ENCODE peak calls at places on chromosomes 16 and 17, in four cellular contexts. Q, M, D and V are unnamed samples.

GRCh38 chr16:27771201-27771910 is 221.4 kb downstream of the KATNIP start:
- DNase-seq in Q (no peak), M (no peak), D (no peak), V (no peak)

GRCh38 chr16:24810951-24811843 is 34.6 kb upstream of the SLC5A11 start:
- DNase-seq in Q (no peak), M (no peak), D (no peak), V (no peak)

GRCh38 chr16:1923299-1924034 is 5.3 kb upstream of the HS3ST6 start:
- DNase-seq in Q (no peak), M (no peak), D (no peak), V (no peak)

GRCh38 chr17:83161298-83162034 is 82.1 kb downstream of the METRNL start:
- DNase-seq in Q (no peak), M (no peak), D (peak), V (no peak)

GRCh38 chr16:15865742-15866141 is 8.9 kb upstream of the MYH11 start:
- DNase-seq in Q (no peak), M (no peak), D (no peak), V (no peak)

GRCh38 chr17:43578352-43578698 is 32.2 kb upstream of the ETV4 start:
- DNase-seq in Q (no peak), M (no peak), D (no peak), V (no peak)

GRCh38 chr17:75750661-75751423 is 14.2 kb downstream of the GALK1 start:
- DNase-seq in Q (no peak), M (no peak), D (no peak), V (no peak)

GRCh38 chr17:1043601-1044251 is 46.8 kb downstream of the TIMM22 start:
- DNase-seq in Q (no peak), M (no peak), D (no peak), V (peak)

GRCh38 chr17:67221062-67221998 is 23.7 kb downstream of the HELZ start:
- DNase-seq in Q (no peak), M (no peak), D (no peak), V (peak)

GRCh38 chr17:7959503-7960253 is 27.7 kb downstream of the CNTROB start:
- DNase-seq in Q (no peak), M (no peak), D (no peak), V (no peak)

GRCh38 chr16:11235703-11235991 is 20.4 kb downstream of the SOCS1 start:
- DNase-seq in Q (no peak), M (no peak), D (no peak), V (no peak)

GRCh38 chr17:53525590-53525989 is 297.1 kb upstream of the KIF2B start:
- DNase-seq in Q (no peak), M (no peak), D (no peak), V (no peak)

GRCh38 chr16:12532871-12533610 is 270.6 kb downstream of the CPPED1 start:
- DNase-seq in Q (no peak), M (peak), D (no peak), V (no peak)

GRCh38 chr17:76104140-76104895 is 731 bp upstream of the EXOC7 start:
- DNase-seq in Q (no peak), M (no peak), D (no peak), V (no peak)

GRCh38 chr17:80485846-80486245 is 9.4 kb upstream of the NPTX1 start:
- DNase-seq in Q (no peak), M (no peak), D (no peak), V (no peak)

GRCh38 chr17:64329571-64329970 is 61.1 kb downstream of the PECAM1 start:
- DNase-seq in Q (no peak), M (no peak), D (no peak), V (no peak)

GRCh38 chr16:24670623-24671454 is 58.6 kb upstream of the TNRC6A start:
- DNase-seq in Q (peak), M (no peak), D (no peak), V (no peak)

GRCh38 chr17:1208966-1209365 is 29.2 kb upstream of the ABR start:
- DNase-seq in Q (no peak), M (no peak), D (no peak), V (no peak)

GRCh38 chr17:61495161-61495857 is 43.1 kb downstream of the TBX4 start:
- DNase-seq in Q (no peak), M (no peak), D (no peak), V (no peak)

GRCh38 chr16:81885976-81886586 is 107.0 kb downstream of the PLCG2 start:
- DNase-seq in Q (no peak), M (no peak), D (no peak), V (no peak)